ENCODE peak calls at places on chromosomes 5 and 9, in five cellular contexts. R is sigmoid colon, L is fibroblast of lung, U is Panc1, K is gastrocnemius medialis. O is an unnamed sample. For H3K4me1, the result is how much of the 10 kb centered on the place peaks cover.

GRCh38 chr5:142716963-142717362 is 31.1 kb upstream of the FGF1 start:
- DNase-seq in R (no peak), L (peak), U (no peak), K (no peak), O (no peak)

GRCh38 chr9:134669556-134669955 is 28.0 kb downstream of the COL5A1 start:
- DNase-seq in R (peak), L (no peak), U (no peak), K (no peak), O (no peak)

GRCh38 chr5:146744358-146744757 is 134.2 kb downstream of the PPP2R2B start:
- DNase-seq in R (no peak), L (peak), U (no peak), K (no peak), O (no peak)

GRCh38 chr5:84131372-84131771 is 253.3 kb downstream of the EDIL3 start:
- DNase-seq in R (no peak), L (peak), U (no peak), K (no peak), O (no peak)

GRCh38 chr5:17882760-17883488 is 248.7 kb downstream of the TAF11L14 start:
- DNase-seq in R (no peak), L (no peak), U (no peak), K (no peak), O (peak)

GRCh38 chr5:177355868-177356168 is 1.9 kb upstream of the RGS14 start:
- DNase-seq in R (no peak), L (no peak), U (no peak), K (no peak), O (no peak)

GRCh38 chr5:68088302-68088701 is 127.3 kb upstream of the PIK3R1 start:
- DNase-seq in R (no peak), L (peak), U (no peak), K (no peak), O (no peak)

GRCh38 chr5:78886650-78887230 is 98.4 kb downstream of the ARSB start:
- DNase-seq in R (no peak), L (no peak), U (no peak), K (no peak), O (no peak)

GRCh38 chr5:26847041-26847736 is 191.2 kb downstream of the CDH9 start:
- DNase-seq in R (no peak), L (no peak), U (peak), K (no peak), O (no peak)

GRCh38 chr5:127870914-127871313 is 167.7 kb downstream of the CCDC192 start:
- DNase-seq in R (peak), L (peak), U (no peak), K (peak), O (no peak)

GRCh38 chr9:126228779-126229444 is 97.7 kb upstream of the MVB12B start:
- DNase-seq in R (peak), L (peak), U (peak), K (peak), O (peak)

GRCh38 chr9:91424403-91425176 is 958 bp upstream of the NFIL3 start:
- DNase-seq in R (peak), L (peak), U (no peak), K (peak), O (no peak)

DNA sequence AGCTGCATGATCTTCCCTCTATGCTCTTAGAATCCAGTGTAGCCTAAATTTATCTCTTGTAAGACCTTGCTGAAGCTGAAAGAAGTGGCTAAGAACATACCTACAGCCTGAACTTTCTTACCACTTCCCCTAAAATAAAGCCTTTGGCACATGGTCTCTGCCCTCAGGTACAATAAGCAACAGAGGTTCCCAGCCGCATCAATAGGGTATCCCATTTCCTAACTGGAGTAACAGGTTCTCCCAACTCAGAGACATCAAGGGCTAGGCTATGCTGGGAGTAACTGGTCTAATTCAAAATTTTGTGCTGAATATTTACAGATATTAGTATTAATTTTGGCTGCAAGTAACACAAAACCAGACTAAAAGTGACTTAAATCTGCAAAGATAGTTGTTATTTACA is 335.8 kb upstream of the TRPC7 start:
- DNase-seq in R (no peak), L (no peak), U (no peak), K (no peak), O (no peak)
- H3K4me3 ChIP-seq in R (no peak), L (no peak), U (no peak), K (no peak), O (no peak)

GRCh38 chr9:121738969-121739368 is 87.5 kb downstream of the DAB2IP start:
- DNase-seq in R (no peak), L (peak), U (no peak), K (peak), O (no peak)
- H3K4me1 ChIP-seq in R (under half), L (under half), U (under half), K (half or more), O (under half)

GRCh38 chr5:172503925-172504730 is 49.8 kb upstream of the SH3PXD2B start:
- DNase-seq in R (peak), L (peak), U (no peak), K (peak), O (no peak)
- H3K27ac ChIP-seq in R (peak), L (no peak), U (no peak), K (peak), O (no peak)

GRCh38 chr5:1885476-1885755 is 2.7 kb upstream of the IRX4 start:
- DNase-seq in R (no peak), L (no peak), U (no peak), K (no peak), O (no peak)

GRCh38 chr5:1888541-1889251 is 6.0 kb upstream of the IRX4 start:
- DNase-seq in R (no peak), L (no peak), U (no peak), K (no peak), O (no peak)

GRCh38 chr5:1887400-1888360 is 5.0 kb upstream of the IRX4 start:
- DNase-seq in R (no peak), L (no peak), U (no peak), K (no peak), O (no peak)

GRCh38 chr5:1885777-1886633 is 3.3 kb upstream of the IRX4 start:
- DNase-seq in R (no peak), L (no peak), U (no peak), K (no peak), O (no peak)

GRCh38 chr5:1886634-1887399 is 4.1 kb upstream of the IRX4 start:
- DNase-seq in R (no peak), L (no peak), U (no peak), K (no peak), O (no peak)
- H3K4me3 ChIP-seq in R (no peak), L (no peak), U (no peak), K (no peak), O (peak)

GRCh38 chr9:127558581-127559246 is 53.4 kb upstream of the STXBP1 start:
- DNase-seq in R (no peak), L (no peak), U (no peak), K (no peak), O (no peak)
- H3K4me1 ChIP-seq in R (under half), L (half or more), U (half or more), K (under half), O (under half)

GRCh38 chr5:122126177-122126701 is 3.1 kb upstream of the ZNF474 start:
- DNase-seq in R (no peak), L (peak), U (no peak), K (no peak), O (no peak)

GRCh38 chr5:122126711-122127385 is 2.5 kb upstream of the ZNF474 start:
- DNase-seq in R (peak), L (peak), U (no peak), K (no peak), O (no peak)

GRCh38 chr5:122124766-122125165 is 4.6 kb upstream of the ZNF474 start:
- DNase-seq in R (no peak), L (no peak), U (no peak), K (no peak), O (no peak)

GRCh38 chr5:122130152-122130551 is 806 bp downstream of the ZNF474 start:
- DNase-seq in R (no peak), L (no peak), U (no peak), K (no peak), O (no peak)

DNA sequence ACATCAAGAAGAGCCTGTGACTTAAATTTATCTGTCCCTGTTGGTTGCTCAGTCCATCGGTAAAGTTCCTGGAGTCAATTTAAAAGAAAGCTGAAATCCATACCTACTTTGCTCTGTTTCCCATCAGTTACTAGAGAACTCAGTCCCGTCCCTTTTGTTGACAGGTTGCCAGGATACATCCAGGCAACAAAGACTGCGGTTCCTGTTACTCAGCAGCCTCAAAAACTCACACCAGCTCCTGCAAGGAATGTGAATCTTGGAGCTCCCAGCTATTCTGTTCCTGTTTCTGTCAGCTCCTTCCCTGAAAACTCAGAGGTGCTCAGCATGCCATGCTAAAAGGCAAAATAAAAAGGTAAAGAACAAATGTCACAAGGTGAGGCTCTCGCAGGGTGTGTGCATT is at the start of gene ZNF474:
- DNase-seq in R (peak), L (peak), U (peak), K (no peak), O (peak)
- H3K27ac ChIP-seq in R (no peak), L (peak), U (no peak), K (no peak), O (no peak)

GRCh38 chr9:37452611-37453010 is 12.6 kb downstream of the ZBTB5 start:
- DNase-seq in R (no peak), L (no peak), U (no peak), K (no peak), O (no peak)
- H3K4me3 ChIP-seq in R (no peak), L (no peak), U (no peak), K (no peak), O (no peak)